ENCODE peak calls at places on chromosome 12, in seven cellular contexts. C is MM.1S; B is activated CD8-positive, alpha-beta T cell treated with anti-CD3 and anti-CD28 coated beads, Interleukin-2, amount 10 ng/mL, durations not matched to agents 7 days and 5 days; E is testis; S is GM20000; K is NCI-H1417; U is uterus. R is an unnamed sample.

GRCh38 chr12:109027767-109028166 is 6.9 kb upstream of the SVOP start:
- DNase-seq in S (no peak), U (no peak), B (no peak), E (no peak), C (no peak), K (no peak), R (no peak)

GRCh38 chr12:31989987-31990386 is 30.8 kb downstream of the RESF1 start:
- DNase-seq in S (no peak), K (no peak), E (no peak), B (no peak), U (no peak), C (no peak), R (no peak)

GRCh38 chr12:76085159-76085868 is 829 bp upstream of the NAP1L1 start:
- DNase-seq in K (peak), U (no peak), C (peak), S (peak), E (peak), B (peak), R (peak)

GRCh38 chr12:121124402-121125109 is 8.1 kb upstream of the P2RX7 start:
- DNase-seq in B (peak), U (no peak), S (no peak), C (no peak), K (no peak), E (no peak), R (no peak)

GRCh38 chr12:55829967-55830600 is 697 bp upstream of the DNAJC14 start:
- DNase-seq in B (peak), E (peak), C (no peak), S (peak), U (peak), K (no peak), R (peak)

GRCh38 chr12:107660230-107660629 is 25.4 kb upstream of the PWP1 start:
- DNase-seq in B (no peak), K (no peak), U (no peak), E (no peak), S (no peak), C (no peak), R (no peak)

GRCh38 chr12:41254546-41254945 is 66.4 kb downstream of the PDZRN4 start:
- DNase-seq in C (no peak), B (no peak), E (no peak), U (no peak), S (no peak), K (no peak), R (no peak)

GRCh38 chr12:125178222-125178621 is 113.0 kb downstream of the AACS start:
- DNase-seq in C (no peak), S (no peak), U (no peak), B (no peak), K (no peak), E (no peak), R (no peak)

GRCh38 chr12:86194721-86195120 is 61.5 kb downstream of the MGAT4C start:
- DNase-seq in S (no peak), U (no peak), B (no peak), C (no peak), E (no peak), K (no peak), R (no peak)

GRCh38 chr12:93592641-93593396 is 20.3 kb downstream of the SOCS2 start:
- DNase-seq in U (no peak), S (no peak), K (no peak), B (no peak), E (no peak), C (no peak), R (no peak)

GRCh38 chr12:30905483-30906009 is 21.0 kb upstream of the TSPAN11 start:
- DNase-seq in E (no peak), C (no peak), S (no peak), K (no peak), B (no peak), U (no peak), R (no peak)

GRCh38 chr12:16611146-16611545 is 5.2 kb upstream of the LMO3 start:
- DNase-seq in E (no peak), K (peak), B (no peak), C (peak), U (no peak), S (no peak), R (no peak)

GRCh38 chr12:96986883-96987523 is 79.9 kb downstream of the NEDD1 start:
- DNase-seq in B (no peak), C (peak), S (peak), E (no peak), K (peak), U (no peak), R (no peak)

GRCh38 chr12:93851245-93851665 is 174.1 kb downstream of the CRADD start:
- DNase-seq in B (peak), E (no peak), U (no peak), C (no peak), K (no peak), S (no peak), R (peak)

GRCh38 chr12:12095016-12095415 is 24.3 kb downstream of the BCL2L14 start:
- DNase-seq in C (no peak), K (no peak), B (no peak), U (no peak), E (no peak), S (no peak), R (no peak)

GRCh38 chr12:107318804-107319535 is 225.6 kb upstream of the CRY1 start:
- DNase-seq in K (peak), E (peak), B (peak), C (no peak), S (peak), U (no peak), R (peak)

GRCh38 chr12:54294152-54294913 is 6.5 kb downstream of the NFE2 start:
- DNase-seq in C (peak), K (peak), B (peak), S (peak), U (peak), E (peak), R (peak)

GRCh38 chr12:7101694-7102131 is 7.3 kb downstream of the C1RL start:
- DNase-seq in U (no peak), C (no peak), E (no peak), B (no peak), K (no peak), S (no peak), R (no peak)

GRCh38 chr12:11228268-11228879 is 41.1 kb downstream of the PRB3 start:
- DNase-seq in E (peak), S (peak), U (no peak), K (peak), B (peak), C (peak), R (peak)

GRCh38 chr12:52367876-52368275 is 595 bp upstream of the KRT85 start:
- DNase-seq in U (no peak), B (no peak), K (no peak), S (no peak), C (no peak), E (no peak), R (no peak)

GRCh38 chr12:18383203-18383602 is 121.9 kb downstream of the PIK3C2G start:
- DNase-seq in U (no peak), E (no peak), K (no peak), C (no peak), B (no peak), S (no peak), R (no peak)

GRCh38 chr12:71626768-71627167 is 36.9 kb downstream of the ZFC3H1 start:
- DNase-seq in E (no peak), S (no peak), B (no peak), U (no peak), C (no peak), K (no peak), R (no peak)

GRCh38 chr12:53180931-53181645 is 363 bp upstream of the CSAD start:
- DNase-seq in K (no peak), B (peak), U (peak), E (peak), S (peak), C (peak), R (peak)

GRCh38 chr12:5437122-5437521 is 5.2 kb downstream of the NTF3 start:
- DNase-seq in S (no peak), B (no peak), K (no peak), C (no peak), E (no peak), U (no peak), R (no peak)

GRCh38 chr12:9699898-9700605 is 30.5 kb downstream of the CLEC2D start:
- DNase-seq in S (no peak), K (no peak), U (no peak), B (no peak), E (no peak), C (no peak), R (no peak)

GRCh38 chr12:6830286-6830892 is 2.2 kb downstream of the P3H3 start:
- DNase-seq in B (no peak), K (no peak), C (no peak), S (no peak), E (no peak), U (no peak), R (no peak)

GRCh38 chr12:62533755-62534107 is 67.1 kb downstream of the MON2 start:
- DNase-seq in U (no peak), B (no peak), K (no peak), S (no peak), C (no peak), E (no peak), R (no peak)

GRCh38 chr12:47080725-47081502 is 1.2 kb upstream of the AMIGO2 start:
- DNase-seq in E (peak), K (no peak), B (peak), C (no peak), S (peak), U (peak), R (peak)

GRCh38 chr12:28709996-28710685 is 438.9 kb upstream of the FAR2 start:
- DNase-seq in E (no peak), S (no peak), K (no peak), U (no peak), C (no peak), B (no peak), R (no peak)

GRCh38 chr12:59403259-59403932 is 192.4 kb upstream of the SLC16A7 start:
- DNase-seq in B (peak), S (peak), E (peak), U (peak), K (peak), C (peak), R (peak)